ENCODE peak calls at places on chromosomes 3 and 15, in nine cellular contexts. K, G, W, Q, L, C, A, U and M are unnamed samples.
A peak's percentile ranks its signal among the peaks of the same experiment; 100 is the strongest.

GRCh38 chr15:33013827-33014445 is 180.6 kb downstream of the FMN1 start:
- DNase-seq in K (no peak), G (peak; percentile 80), W (no peak), Q (no peak), L (peak; percentile 60), C (no peak), A (peak; percentile 86), U (no peak), M (no peak)

GRCh38 chr3:174540081-174540480 is 319.1 kb upstream of the NAALADL2 start:
- DNase-seq in K (no peak), G (no peak), W (no peak), Q (no peak), L (no peak), C (no peak), A (no peak), U (no peak), M (no peak)

GRCh38 chr3:44955917-44956316 is 20.1 kb downstream of the ZDHHC3 start:
- DNase-seq in K (no peak), G (no peak), W (no peak), Q (no peak), L (no peak), C (no peak), A (no peak), U (no peak), M (peak; percentile 39)

GRCh38 chr3:196397941-196398340 is 34.3 kb downstream of the UBXN7 start:
- DNase-seq in K (no peak), G (no peak), W (no peak), Q (no peak), L (no peak), C (no peak), A (no peak), U (no peak), M (no peak)

GRCh38 chr3:51710631-51711351 is 3.9 kb downstream of the GRM2 start:
- DNase-seq in K (no peak), G (no peak), W (no peak), Q (no peak), L (peak; percentile 11), C (peak; percentile 15), A (no peak), U (no peak), M (no peak)

GRCh38 chr3:125069452-125069851 is 13.7 kb upstream of the HEG1 start:
- DNase-seq in K (no peak), G (no peak), W (no peak), Q (no peak), L (no peak), C (no peak), A (no peak), U (no peak), M (no peak)

GRCh38 chr3:123533554-123534159 is 51.2 kb downstream of the HACD2 start:
- DNase-seq in K (no peak), G (no peak), W (no peak), Q (no peak), L (peak; percentile 63), C (no peak), A (no peak), U (no peak), M (no peak)

GRCh38 chr3:33355611-33356010 is 78.4 kb downstream of the FBXL2 start:
- DNase-seq in K (peak; percentile 27), G (no peak), W (no peak), Q (no peak), L (peak; percentile 69), C (no peak), A (peak; percentile 28), U (no peak), M (no peak)

GRCh38 chr3:26058774-26059455 is 269.0 kb downstream of the OXSM start:
- DNase-seq in K (no peak), G (no peak), W (no peak), Q (no peak), L (no peak), C (no peak), A (no peak), U (no peak), M (no peak)

GRCh38 chr15:90261811-90262210 is 3.7 kb upstream of the NGRN start:
- DNase-seq in K (peak; percentile 32), G (peak; percentile 18), W (no peak), Q (no peak), L (peak; percentile 25), C (no peak), A (peak; percentile 81), U (no peak), M (no peak)

GRCh38 chr15:63439536-63440264 is 58.1 kb upstream of the CA12 start:
- DNase-seq in K (no peak), G (peak; percentile 31), W (no peak), Q (no peak), L (no peak), C (no peak), A (no peak), U (no peak), M (no peak)

GRCh38 chr15:93042211-93042610 is 46.8 kb downstream of the RGMA start:
- DNase-seq in K (no peak), G (no peak), W (no peak), Q (no peak), L (no peak), C (peak; percentile 18), A (no peak), U (no peak), M (no peak)

GRCh38 chr3:176172430-176172954 is 1024.8 kb downstream of the TBL1XR1 start:
- DNase-seq in K (no peak), G (no peak), W (no peak), Q (no peak), L (no peak), C (no peak), A (no peak), U (no peak), M (no peak)

GRCh38 chr3:12155833-12156232 is 2.9 kb downstream of the TIMP4 start:
- DNase-seq in K (no peak), G (peak; percentile 78), W (no peak), Q (no peak), L (peak; percentile 80), C (no peak), A (peak; percentile 49), U (no peak), M (no peak)

GRCh38 chr3:12157026-12157425 is 1.7 kb downstream of the TIMP4 start:
- DNase-seq in K (no peak), G (no peak), W (no peak), Q (no peak), L (no peak), C (no peak), A (no peak), U (no peak), M (no peak)

GRCh38 chr3:12158387-12159226 is at the start of gene TIMP4:
- DNase-seq in K (peak; percentile 75), G (no peak), W (peak; percentile 69), Q (no peak), L (peak; percentile 94), C (peak; percentile 78), A (peak; percentile 34), U (peak; percentile 46), M (peak; percentile 25)

GRCh38 chr3:12155264-12155663 is 3.4 kb downstream of the TIMP4 start:
- DNase-seq in K (no peak), G (no peak), W (no peak), Q (no peak), L (no peak), C (no peak), A (no peak), U (no peak), M (no peak)

GRCh38 chr3:12159227-12159601 is 502 bp upstream of the TIMP4 start:
- DNase-seq in K (no peak), G (no peak), W (no peak), Q (no peak), L (peak; percentile 82), C (no peak), A (no peak), U (no peak), M (no peak)
- TF ChIP-seq CTCF in K (no peak), G (no peak), W (no peak), Q (no peak), L (no peak), C (no peak), A (no peak), U (no peak), M (no peak)

DNA sequence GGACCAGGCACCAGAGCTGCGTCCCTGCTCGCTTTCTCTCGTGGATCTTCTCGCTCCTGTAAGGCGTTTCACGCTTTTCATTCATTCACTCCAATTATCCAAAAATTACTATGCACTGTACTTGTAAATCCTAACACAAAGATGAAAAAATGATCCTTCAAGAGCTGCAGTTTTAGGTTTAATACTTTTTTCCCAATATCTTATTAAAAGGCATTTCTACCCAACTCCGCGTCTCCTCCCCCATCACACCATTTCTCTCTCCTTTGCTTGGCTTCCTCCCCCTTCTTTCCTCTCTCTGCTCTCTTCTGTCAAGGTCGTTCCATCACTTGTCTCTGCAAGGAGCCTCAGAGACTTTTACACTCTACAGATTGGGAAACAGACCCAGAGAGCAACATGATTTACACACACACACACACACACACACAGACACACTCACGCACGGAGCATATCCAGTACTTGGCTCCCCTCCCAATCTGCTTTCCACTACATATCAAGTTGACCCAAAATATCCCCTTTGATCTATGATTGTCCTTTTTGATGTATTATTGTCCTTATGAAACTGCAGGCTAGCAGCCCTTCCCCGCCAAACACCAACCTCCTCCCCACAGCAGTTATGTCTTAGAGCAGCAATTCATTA is 476 bp upstream of the CLDN1 start:
- DNase-seq in K (no peak), G (no peak), W (no peak), Q (no peak), L (peak; percentile 42), C (no peak), A (no peak), U (peak; percentile 29), M (no peak)
- TF ChIP-seq CTCF in K (no peak), G (no peak), W (peak; percentile 9), Q (no peak), L (no peak), C (no peak), A (peak; percentile 73), U (peak; percentile 12), M (peak; percentile 47)

GRCh38 chr3:184016169-184016570 is 1.5 kb downstream of the ABCC5 start:
- DNase-seq in K (no peak), G (no peak), W (no peak), Q (no peak), L (no peak), C (no peak), A (no peak), U (no peak), M (no peak)

GRCh38 chr3:184018424-184018973 is 815 bp upstream of the ABCC5 start:
- DNase-seq in K (no peak), G (no peak), W (no peak), Q (no peak), L (no peak), C (no peak), A (no peak), U (no peak), M (no peak)

GRCh38 chr3:184015381-184016019 is 2.2 kb downstream of the ABCC5 start:
- DNase-seq in K (no peak), G (no peak), W (no peak), Q (no peak), L (no peak), C (peak; percentile 69), A (no peak), U (no peak), M (no peak)

GRCh38 chr3:184016820-184017671 is 638 bp downstream of the ABCC5 start:
- DNase-seq in K (peak; percentile 63), G (no peak), W (peak; percentile 74), Q (peak; percentile 57), L (peak; percentile 46), C (peak; percentile 82), A (peak; percentile 71), U (peak; percentile 78), M (peak; percentile 77)

GRCh38 chr3:184017672-184018423 is at the start of gene ABCC5:
- DNase-seq in K (peak; percentile 94), G (peak; percentile 90), W (peak; percentile 94), Q (peak; percentile 79), L (peak; percentile 95), C (peak; percentile 97), A (peak; percentile 94), U (peak; percentile 93), M (peak; percentile 95)
- TF ChIP-seq CTCF in K (peak; percentile 50), G (peak; percentile 72), W (peak; percentile 56), Q (peak; percentile 56), L (no peak), C (no peak), A (peak; percentile 77), U (peak; percentile 48), M (peak; percentile 81)

GRCh38 chr3:14123308-14124222 is 1.1 kb downstream of the CHCHD4 start:
- DNase-seq in K (peak; percentile 15), G (no peak), W (no peak), Q (no peak), L (no peak), C (no peak), A (no peak), U (no peak), M (no peak)
- TF ChIP-seq CTCF in K (no peak), G (no peak), W (no peak), Q (no peak), L (no peak), C (no peak), A (no peak), U (no peak), M (no peak)